ENCODE peak calls at places on chromosome 13, in five cellular contexts. J, H, Z, B and Q are unnamed samples.

GRCh38 chr13:96492758-96493157 is 402.9 kb downstream of the HS6ST3 start:
- DNase-seq in J (no peak), H (no peak), Z (no peak), B (no peak), Q (no peak)

GRCh38 chr13:45468676-45469075 is 3.9 kb downstream of the COG3 start:
- DNase-seq in J (no peak), H (no peak), Z (no peak), B (no peak), Q (no peak)

GRCh38 chr13:74136089-74136658 is 2.0 kb upstream of the KLF12 start:
- DNase-seq in J (no peak), H (no peak), Z (no peak), B (peak), Q (peak)

GRCh38 chr13:113724780-113725315 is 34.2 kb upstream of the TMEM255B start:
- DNase-seq in J (peak), H (peak), Z (peak), B (peak), Q (peak)

GRCh38 chr13:94139393-94139995 is 340.0 kb downstream of the DCT start:
- DNase-seq in J (no peak), H (no peak), Z (no peak), B (no peak), Q (no peak)

GRCh38 chr13:93045836-93046235 is 180.8 kb upstream of the GPC6 start:
- DNase-seq in J (no peak), H (no peak), Z (no peak), B (no peak), Q (no peak)

GRCh38 chr13:66468656-66469055 is 761.5 kb downstream of the PCDH9 start:
- DNase-seq in J (no peak), H (no peak), Z (no peak), B (no peak), Q (no peak)

GRCh38 chr13:83955011-83955410 is 72.7 kb upstream of the SLITRK1 start:
- DNase-seq in J (no peak), H (no peak), Z (no peak), B (no peak), Q (no peak)

GRCh38 chr13:102487330-102487729 is 85.5 kb upstream of the FGF14 start:
- DNase-seq in J (no peak), H (no peak), Z (no peak), B (no peak), Q (no peak)

GRCh38 chr13:102484329-102484728 is 82.5 kb upstream of the FGF14 start:
- DNase-seq in J (no peak), H (no peak), Z (no peak), B (no peak), Q (no peak)
- TF ChIP-seq CTCF in J (no peak), H (no peak), Z (no peak), B (no peak), Q (no peak)

GRCh38 chr13:23697772-23698313 is 127.6 kb downstream of the TNFRSF19 start:
- DNase-seq in J (no peak), H (no peak), Z (no peak), B (no peak), Q (no peak)

GRCh38 chr13:23695196-23695595 is 125.0 kb downstream of the TNFRSF19 start:
- DNase-seq in J (no peak), H (no peak), Z (no peak), B (no peak), Q (no peak)

GRCh38 chr13:23696610-23697009 is 126.4 kb downstream of the TNFRSF19 start:
- DNase-seq in J (no peak), H (no peak), Z (no peak), B (no peak), Q (no peak)

GRCh38 chr13:23692816-23693215 is 122.6 kb downstream of the TNFRSF19 start:
- DNase-seq in J (no peak), H (no peak), Z (no peak), B (no peak), Q (no peak)

GRCh38 chr13:23695711-23696512 is 125.7 kb downstream of the TNFRSF19 start:
- DNase-seq in J (no peak), H (no peak), Z (no peak), B (peak), Q (no peak)
- TF ChIP-seq POLR2A in J (no peak), H (no peak), Z (peak), B (no peak), Q (no peak)

GRCh38 chr13:33441015-33441414 is 155.5 kb upstream of the STARD13 start:
- DNase-seq in J (no peak), H (no peak), Z (no peak), B (no peak), Q (no peak)
- TF ChIP-seq CTCF in J (no peak), H (no peak), Z (no peak), B (no peak), Q (peak)

DNA sequence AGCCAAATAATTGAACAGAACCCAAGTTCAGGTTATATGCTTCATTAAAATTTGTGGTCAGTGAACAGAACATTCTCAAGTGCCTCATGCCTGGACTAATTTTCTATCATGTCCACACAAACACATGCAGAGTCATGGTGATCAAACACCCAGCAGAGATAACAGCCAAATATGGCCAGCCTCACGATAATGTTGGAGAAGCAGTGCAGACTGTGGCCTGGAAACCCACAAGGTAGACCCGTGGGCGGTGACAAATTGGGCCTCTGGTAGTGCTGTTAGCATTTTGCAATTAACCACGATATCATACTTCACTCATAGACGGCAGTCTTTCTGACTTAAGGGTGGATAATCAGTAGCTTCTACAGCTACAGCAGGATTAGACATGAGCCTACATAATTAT is 35.0 kb upstream of the VWA8 start:
- DNase-seq in J (no peak), H (no peak), Z (no peak), B (no peak), Q (no peak)
- TF ChIP-seq POLR2A in J (no peak), H (no peak), Z (no peak), B (no peak), Q (no peak)